ENCODE peak calls at places on chromosomes 13 and 19, in five cellular contexts. I, D, X, Q and Y are unnamed samples.

GRCh38 chr13:53138369-53139036 is 109.9 kb downstream of the OLFM4 start:
- DNase-seq in I (no peak), D (no peak), X (no peak), Q (no peak), Y (no peak)

GRCh38 chr19:21569497-21569870 is 64.1 kb downstream of the ZNF429 start:
- DNase-seq in I (no peak), D (no peak), X (no peak), Q (no peak), Y (no peak)

GRCh38 chr19:39795001-39795400 is 16.3 kb downstream of the LEUTX start:
- DNase-seq in I (no peak), D (no peak), X (no peak), Q (peak; percentile 45), Y (no peak)

GRCh38 chr19:46180701-46181385 is 32.8 kb downstream of the IGFL2 start:
- DNase-seq in I (no peak), D (no peak), X (no peak), Q (no peak), Y (no peak)

GRCh38 chr19:4939466-4939865 is 29.4 kb upstream of the KDM4B start:
- DNase-seq in I (no peak), D (no peak), X (no peak), Q (no peak), Y (no peak)

GRCh38 chr19:15283141-15283885 is 49.0 kb downstream of the BRD4 start:
- DNase-seq in I (no peak), D (no peak), X (no peak), Q (no peak), Y (no peak)

GRCh38 chr13:43487885-43488284 is 298.9 kb downstream of the ENOX1 start:
- DNase-seq in I (no peak), D (no peak), X (no peak), Q (no peak), Y (no peak)

GRCh38 chr13:31350560-31350959 is 150.8 kb downstream of the B3GLCT start:
- DNase-seq in I (no peak), D (no peak), X (no peak), Q (no peak), Y (no peak)

GRCh38 chr19:23395041-23395721 is at the start of gene ZNF91:
- DNase-seq in I (peak; percentile 87), D (peak; percentile 48), X (peak; percentile 94), Q (peak; percentile 85), Y (peak; percentile 98)

GRCh38 chr13:110493161-110493593 is 68.3 kb downstream of the RAB20 start:
- DNase-seq in I (no peak), D (no peak), X (no peak), Q (no peak), Y (no peak)

GRCh38 chr13:97212540-97213146 is 9.5 kb upstream of the MBNL2 start:
- DNase-seq in I (no peak), D (no peak), X (peak; percentile 12), Q (no peak), Y (no peak)

GRCh38 chr13:48531416-48532145 is 1.3 kb downstream of the RCBTB2 start:
- DNase-seq in I (no peak), D (no peak), X (no peak), Q (peak; percentile 38), Y (peak; percentile 13)

GRCh38 chr13:79483302-79483701 is 2.3 kb downstream of the NDFIP2 start:
- DNase-seq in I (no peak), D (no peak), X (no peak), Q (no peak), Y (no peak)

GRCh38 chr19:23789246-23789645 is 30.6 kb upstream of the ZNF681 start:
- DNase-seq in I (peak; percentile 13), D (no peak), X (no peak), Q (no peak), Y (no peak)

GRCh38 chr19:45094158-45094557 is 1.2 kb downstream of the PPP1R37 start:
- DNase-seq in I (no peak), D (no peak), X (no peak), Q (no peak), Y (no peak)

GRCh38 chr19:56822755-56823154 is 17.8 kb downstream of the PEG3 start:
- DNase-seq in I (no peak), D (no peak), X (no peak), Q (no peak), Y (no peak)

GRCh38 chr19:30406220-30406944 is 34.2 kb downstream of the ZNF536 start:
- DNase-seq in I (peak; percentile 47), D (no peak), X (peak; percentile 30), Q (no peak), Y (peak; percentile 10)

GRCh38 chr19:28998974-28999373 is 214.0 kb downstream of the UQCRFS1 start:
- DNase-seq in I (no peak), D (no peak), X (no peak), Q (no peak), Y (no peak)

GRCh38 chr13:110509971-110510786 is 51.3 kb downstream of the RAB20 start:
- DNase-seq in I (no peak), D (peak; percentile 37), X (no peak), Q (no peak), Y (no peak)

GRCh38 chr13:46348976-46349375 is 38.1 kb downstream of the RUBCNL start:
- DNase-seq in I (no peak), D (no peak), X (no peak), Q (no peak), Y (no peak)

GRCh38 chr19:13794388-13794751 is 873 bp upstream of the ZSWIM4 start:
- DNase-seq in I (no peak), D (no peak), X (no peak), Q (no peak), Y (no peak)

GRCh38 chr19:6997679-6998445 is 23.4 kb downstream of the MBD3L2B start:
- DNase-seq in I (no peak), D (no peak), X (no peak), Q (no peak), Y (no peak)

GRCh38 chr19:6510618-6511017 is 8.5 kb upstream of the TUBB4A start:
- DNase-seq in I (no peak), D (no peak), X (no peak), Q (no peak), Y (no peak)

GRCh38 chr13:114311387-114311786 is 2.9 kb upstream of the CHAMP1 start:
- DNase-seq in I (no peak), D (no peak), X (no peak), Q (no peak), Y (no peak)

GRCh38 chr13:110499621-110500281 is 61.8 kb downstream of the RAB20 start:
- DNase-seq in I (no peak), D (no peak), X (no peak), Q (no peak), Y (no peak)

GRCh38 chr13:60226507-60226906 is 62.8 kb upstream of the DIAPH3 start:
- DNase-seq in I (no peak), D (peak; percentile 15), X (peak; percentile 42), Q (no peak), Y (peak; percentile 15)

GRCh38 chr13:94362411-94362909 is 117.0 kb downstream of the DCT start:
- DNase-seq in I (peak; percentile 65), D (peak; percentile 76), X (peak; percentile 67), Q (peak; percentile 36), Y (peak; percentile 46)

GRCh38 chr13:94243551-94243950 is 235.9 kb downstream of the DCT start:
- DNase-seq in I (no peak), D (no peak), X (no peak), Q (no peak), Y (no peak)

GRCh38 chr19:28793391-28794168 is 419.4 kb downstream of the UQCRFS1 start:
- DNase-seq in I (peak; percentile 67), D (no peak), X (peak; percentile 51), Q (no peak), Y (no peak)

GRCh38 chr19:12350185-12350889 is 15.1 kb downstream of the ZNF442 start:
- DNase-seq in I (no peak), D (no peak), X (no peak), Q (no peak), Y (no peak)

GRCh38 chr13:77002590-77003190 is 10.8 kb downstream of the CLN5 start:
- DNase-seq in I (no peak), D (no peak), X (no peak), Q (no peak), Y (peak; percentile 23)

GRCh38 chr13:93422980-93423554 is 196.5 kb downstream of the GPC6 start:
- DNase-seq in I (no peak), D (no peak), X (no peak), Q (no peak), Y (no peak)

GRCh38 chr19:12801466-12802266 is at the start of the genes PRDX2 and THSD8:
- DNase-seq in I (peak; percentile 87), D (peak; percentile 90), X (peak; percentile 82), Q (no peak), Y (peak; percentile 53)

GRCh38 chr13:85314686-85315085 is 484.5 kb downstream of the SLITRK6 start:
- DNase-seq in I (no peak), D (no peak), X (no peak), Q (no peak), Y (no peak)

GRCh38 chr13:51066091-51066831 is 44.8 kb downstream of the C13orf42 start:
- DNase-seq in I (peak; percentile 44), D (no peak), X (no peak), Q (no peak), Y (no peak)

GRCh38 chr13:105442941-105443340 is 1092.5 kb downstream of the EFNB2 start:
- DNase-seq in I (no peak), D (no peak), X (no peak), Q (no peak), Y (no peak)
- TF ChIP-seq ATF2 in I (no peak), D (no peak), X (no peak), Q (no peak), Y (no peak)

DNA sequence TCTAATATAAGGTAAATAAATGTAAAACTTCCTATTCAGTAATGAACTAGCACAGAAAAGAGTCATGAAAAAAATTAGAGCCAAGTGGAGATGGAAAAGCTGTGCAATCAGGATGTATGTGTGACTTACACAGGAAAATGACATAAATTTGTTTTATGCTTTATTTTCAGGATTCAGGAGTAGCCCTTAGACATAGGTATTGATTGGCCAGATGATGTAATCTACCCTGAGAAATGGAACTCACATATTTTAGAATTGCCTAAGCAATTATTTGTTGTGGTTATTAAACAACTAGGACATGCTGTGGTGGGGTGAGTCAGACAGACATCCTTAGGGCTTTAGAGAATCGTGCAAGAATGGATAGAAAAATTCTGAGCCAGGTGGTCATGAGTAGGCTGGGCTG is 110.7 kb downstream of the PCDH9 start:
- DNase-seq in I (no peak), D (peak; percentile 4), X (no peak), Q (no peak), Y (no peak)
- TF ChIP-seq ATF2 in I (no peak), D (no peak), X (no peak), Q (no peak), Y (no peak)

GRCh38 chr19:19741184-19741583 is 8.3 kb upstream of the ZNF14 start:
- DNase-seq in I (no peak), D (no peak), X (no peak), Q (no peak), Y (no peak)

GRCh38 chr19:19737559-19738332 is 4.8 kb upstream of the ZNF14 start:
- DNase-seq in I (no peak), D (no peak), X (no peak), Q (no peak), Y (no peak)

GRCh38 chr19:19740755-19741154 is 7.8 kb upstream of the ZNF14 start:
- DNase-seq in I (no peak), D (no peak), X (no peak), Q (no peak), Y (no peak)

GRCh38 chr19:19742773-19743172 is 9.9 kb upstream of the ZNF14 start:
- DNase-seq in I (no peak), D (no peak), X (no peak), Q (no peak), Y (no peak)

GRCh38 chr19:19738564-19738963 is 5.7 kb upstream of the ZNF14 start:
- DNase-seq in I (no peak), D (no peak), X (no peak), Q (no peak), Y (no peak)
- TF ChIP-seq ATF2 in I (no peak), D (no peak), X (no peak), Q (no peak), Y (no peak)

GRCh38 chr19:18461471-18461870 is 23.5 kb upstream of the ISYNA1 start:
- DNase-seq in I (no peak), D (no peak), X (no peak), Q (no peak), Y (no peak)
- TF ChIP-seq ATF2 in I (no peak), D (no peak), X (no peak), Q (no peak), Y (no peak)